ENCODE peak calls at places on chromosome 7, in eight cellular contexts. A, Q, L, J, W, D, E and H are unnamed samples.

GRCh38 chr7:28068811-28069216 is 111.8 kb downstream of the JAZF1 start:
- DNase-seq in A (no peak), Q (no peak), L (no peak), J (no peak), W (peak; percentile 40), D (no peak), E (peak; percentile 24), H (no peak)

GRCh38 chr7:155856656-155857055 is 44.4 kb upstream of the SHH start:
- DNase-seq in A (no peak), Q (no peak), L (no peak), J (no peak), W (no peak), D (no peak), E (no peak), H (no peak)

GRCh38 chr7:55280031-55280454 is 85.1 kb upstream of the LANCL2 start:
- DNase-seq in A (peak; percentile 64), Q (peak; percentile 67), L (peak; percentile 55), J (peak; percentile 24), W (peak; percentile 76), D (peak; percentile 72), E (peak; percentile 67), H (peak; percentile 70)

GRCh38 chr7:44289341-44290249 is 35.8 kb downstream of the CAMK2B start:
- DNase-seq in A (peak; percentile 44), Q (no peak), L (no peak), J (peak; percentile 30), W (no peak), D (peak; percentile 32), E (no peak), H (no peak)

GRCh38 chr7:95906871-95907270 is 134.5 kb downstream of the DYNC1I1 start:
- DNase-seq in A (no peak), Q (no peak), L (no peak), J (no peak), W (no peak), D (no peak), E (no peak), H (no peak)

GRCh38 chr7:28933874-28934265 is 24.3 kb downstream of the TRIL start:
- DNase-seq in A (no peak), Q (no peak), L (no peak), J (no peak), W (no peak), D (no peak), E (no peak), H (no peak)

GRCh38 chr7:129438839-129439640 is 4.8 kb downstream of the STRIP2 start:
- DNase-seq in A (no peak), Q (no peak), L (peak; percentile 6), J (no peak), W (peak; percentile 51), D (no peak), E (peak; percentile 58), H (no peak)

GRCh38 chr7:23277359-23277989 is 21.7 kb upstream of the MALSU1 start:
- DNase-seq in A (peak; percentile 35), Q (peak; percentile 18), L (peak; percentile 76), J (no peak), W (peak; percentile 80), D (peak; percentile 48), E (peak; percentile 60), H (no peak)

GRCh38 chr7:47301078-47301477 is 280.8 kb downstream of the TNS3 start:
- DNase-seq in A (no peak), Q (no peak), L (no peak), J (no peak), W (no peak), D (peak; percentile 73), E (no peak), H (no peak)

GRCh38 chr7:29607889-29608288 is 44.3 kb downstream of the PRR15 start:
- DNase-seq in A (no peak), Q (no peak), L (no peak), J (no peak), W (peak; percentile 34), D (no peak), E (no peak), H (no peak)

GRCh38 chr7:148883233-148884048 is 650 bp downstream of the EZH2 start:
- DNase-seq in A (peak; percentile 40), Q (peak; percentile 16), L (no peak), J (peak; percentile 34), W (no peak), D (no peak), E (peak; percentile 28), H (peak; percentile 24)

GRCh38 chr7:159263430-159263829 is 118.8 kb upstream of the VIPR2 start:
- DNase-seq in A (no peak), Q (no peak), L (no peak), J (no peak), W (no peak), D (no peak), E (no peak), H (no peak)

GRCh38 chr7:131667699-131668098 is 111.3 kb upstream of the PODXL start:
- DNase-seq in A (no peak), Q (no peak), L (no peak), J (no peak), W (no peak), D (no peak), E (no peak), H (no peak)

GRCh38 chr7:22549667-22550513 is 49.9 kb upstream of the STEAP1B start:
- DNase-seq in A (no peak), Q (no peak), L (peak; percentile 7), J (no peak), W (no peak), D (peak; percentile 95), E (no peak), H (peak; percentile 24)

GRCh38 chr7:34087892-34088891 is 182.9 kb downstream of the BMPER start:
- DNase-seq in A (no peak), Q (no peak), L (peak; percentile 16), J (no peak), W (peak; percentile 47), D (peak; percentile 79), E (no peak), H (no peak)

GRCh38 chr7:113062499-113062898 is 24.1 kb downstream of the GPR85 start:
- DNase-seq in A (no peak), Q (no peak), L (no peak), J (no peak), W (no peak), D (no peak), E (no peak), H (no peak)

GRCh38 chr7:82755705-82756551 is 312.4 kb upstream of the CACNA2D1 start:
- DNase-seq in A (no peak), Q (no peak), L (no peak), J (no peak), W (peak; percentile 13), D (no peak), E (no peak), H (no peak)

GRCh38 chr7:27154901-27155815 is 1.3 kb downstream of the HOXA7 start:
- DNase-seq in A (no peak), Q (no peak), L (no peak), J (no peak), W (no peak), D (no peak), E (no peak), H (no peak)

GRCh38 chr7:1459930-1460756 is 873 bp upstream of the MICALL2 start:
- DNase-seq in A (no peak), Q (peak; percentile 40), L (no peak), J (peak; percentile 35), W (peak; percentile 15), D (peak; percentile 51), E (no peak), H (no peak)

GRCh38 chr7:25628446-25628845 is 400.2 kb upstream of the NPVF start:
- DNase-seq in A (no peak), Q (no peak), L (no peak), J (no peak), W (no peak), D (no peak), E (no peak), H (no peak)

GRCh38 chr7:25624837-25625236 is 396.6 kb upstream of the NPVF start:
- DNase-seq in A (peak; percentile 73), Q (peak; percentile 76), L (no peak), J (peak; percentile 59), W (peak; percentile 73), D (no peak), E (no peak), H (no peak)

GRCh38 chr7:25624001-25624400 is 395.7 kb upstream of the NPVF start:
- DNase-seq in A (no peak), Q (no peak), L (no peak), J (no peak), W (no peak), D (no peak), E (no peak), H (no peak)

GRCh38 chr7:25622716-25623115 is 394.4 kb upstream of the NPVF start:
- DNase-seq in A (no peak), Q (no peak), L (no peak), J (no peak), W (no peak), D (no peak), E (no peak), H (no peak)

DNA sequence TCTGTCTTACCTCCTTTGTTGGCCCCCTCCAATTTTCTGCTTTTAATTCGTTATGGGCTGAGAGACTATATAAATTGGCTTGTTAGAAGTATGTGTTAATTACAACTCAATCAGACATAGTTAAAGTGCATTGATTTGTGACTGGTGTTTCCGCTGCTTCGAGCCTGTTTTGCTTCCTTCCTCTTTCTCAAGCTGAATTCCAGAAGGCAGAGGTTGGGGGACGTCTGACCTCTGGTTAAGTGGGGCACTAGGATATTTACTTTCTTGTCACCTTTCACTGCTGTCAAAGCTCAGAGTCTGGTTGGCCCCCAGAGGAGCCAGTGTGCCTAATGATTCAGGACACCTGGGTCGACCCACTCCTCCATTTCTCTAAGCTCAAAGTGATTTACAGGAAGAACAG is 397.0 kb upstream of the NPVF start:
- DNase-seq in A (no peak), Q (no peak), L (no peak), J (no peak), W (no peak), D (no peak), E (no peak), H (no peak)
- H3K4me1 ChIP-seq in A (peaks cover 5% of the 10 kb centered on the region), Q (peaks cover 31% of the 10 kb centered on the region), L (no peaks in the 10 kb centered on the region), J (peaks cover 28% of the 10 kb centered on the region), W (no peaks in the 10 kb centered on the region), D (peaks cover 3% of the 10 kb centered on the region), E (no peaks in the 10 kb centered on the region), H (peaks cover 12% of the 10 kb centered on the region)

DNA sequence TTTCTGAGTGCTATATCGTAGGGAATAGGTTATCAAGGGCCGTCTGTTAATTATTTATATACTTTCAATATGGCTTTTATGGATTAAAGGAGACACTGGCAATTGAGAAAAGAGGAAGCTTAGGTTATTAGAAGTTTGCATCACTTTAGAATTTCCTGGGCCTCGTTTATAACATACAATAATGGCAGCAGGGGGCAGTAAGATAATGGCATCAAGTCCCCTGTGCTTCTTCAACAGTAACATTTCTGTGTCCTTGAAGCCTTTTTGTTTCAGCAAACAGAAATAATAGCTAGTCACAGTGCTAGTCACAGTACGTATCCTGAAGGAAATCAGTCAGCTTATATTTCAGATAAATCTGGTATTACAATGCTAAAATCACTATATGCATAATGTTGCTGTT is 41.9 kb downstream of the SPAM1 start:
- DNase-seq in A (no peak), Q (no peak), L (no peak), J (no peak), W (peak; percentile 31), D (no peak), E (no peak), H (no peak)
- TF ChIP-seq CTCF in A (no peak), Q (no peak), L (no peak), J (peak; percentile 36), W (peak; percentile 31), D (no peak), E (no peak), H (no peak)

GRCh38 chr7:4025211-4025610 is 656.9 kb upstream of the FOXK1 start:
- DNase-seq in A (no peak), Q (no peak), L (no peak), J (no peak), W (no peak), D (no peak), E (no peak), H (no peak)
- H3K27ac ChIP-seq in A (no peak overlapping the region), Q (no peak overlapping the region), L (no peak overlapping the region), J (no peak overlapping the region), W (no peak overlapping the region), D (no peak overlapping the region), E (no peak overlapping the region), H (no peak overlapping the region)

GRCh38 chr7:150382844-150383225 is 3.7 kb downstream of the ZNF775 start:
- DNase-seq in A (no peak), Q (no peak), L (no peak), J (no peak), W (no peak), D (no peak), E (no peak), H (no peak)
- H3K4me1 ChIP-seq in A (peaks cover 4% of the 10 kb centered on the region), Q (peaks cover 51% of the 10 kb centered on the region), L (peaks cover 83% of the 10 kb centered on the region), J (peaks cover 42% of the 10 kb centered on the region), W (peaks cover 7% of the 10 kb centered on the region), D (peaks cover 12% of the 10 kb centered on the region), E (peaks cover 15% of the 10 kb centered on the region), H (peaks cover 17% of the 10 kb centered on the region)